ENCODE peak calls at places on chromosome 7, in six cellular contexts. One of them, this sample, is unnamed.

GRCh38 chr7:120939345-120939744 is 11.2 kb upstream of the ING3 start:
- DNase-seq in stomach: no peak
- DNase-seq in CD4-positive, CD25-positive, alpha-beta regulatory T cell: no peak
- DNase-seq in islet precursor cell: no peak
- DNase-seq in aorta: no peak
- DNase-seq in NCI-H1436: no peak
- DNase-seq in this sample: no peak

GRCh38 chr7:126485791-126486190 is 767.0 kb downstream of the GRM8 start:
- DNase-seq in stomach: no peak
- DNase-seq in CD4-positive, CD25-positive, alpha-beta regulatory T cell: no peak
- DNase-seq in islet precursor cell: no peak
- DNase-seq in aorta: no peak
- DNase-seq in NCI-H1436: no peak
- DNase-seq in this sample: no peak

GRCh38 chr7:140881507-140882228 is 43.1 kb downstream of the BRAF start:
- DNase-seq in stomach: no peak
- DNase-seq in CD4-positive, CD25-positive, alpha-beta regulatory T cell: peak
- DNase-seq in islet precursor cell: no peak
- DNase-seq in aorta: no peak
- DNase-seq in NCI-H1436: no peak
- DNase-seq in this sample: no peak

GRCh38 chr7:26348234-26348851 is 56.7 kb downstream of the SNX10 start:
- DNase-seq in stomach: no peak
- DNase-seq in CD4-positive, CD25-positive, alpha-beta regulatory T cell: no peak
- DNase-seq in islet precursor cell: no peak
- DNase-seq in aorta: no peak
- DNase-seq in NCI-H1436: no peak
- DNase-seq in this sample: no peak

GRCh38 chr7:2049111-2049781 is 183.5 kb downstream of the MAD1L1 start:
- DNase-seq in stomach: no peak
- DNase-seq in CD4-positive, CD25-positive, alpha-beta regulatory T cell: no peak
- DNase-seq in islet precursor cell: no peak
- DNase-seq in aorta: peak
- DNase-seq in NCI-H1436: no peak
- DNase-seq in this sample: no peak

GRCh38 chr7:29239638-29240037 is 45.1 kb downstream of the CHN2 start:
- DNase-seq in stomach: no peak
- DNase-seq in CD4-positive, CD25-positive, alpha-beta regulatory T cell: peak
- DNase-seq in islet precursor cell: no peak
- DNase-seq in aorta: no peak
- DNase-seq in NCI-H1436: no peak
- DNase-seq in this sample: no peak

GRCh38 chr7:55309040-55309991 is 55.8 kb upstream of the LANCL2 start:
- DNase-seq in stomach: peak
- DNase-seq in CD4-positive, CD25-positive, alpha-beta regulatory T cell: peak
- DNase-seq in islet precursor cell: no peak
- DNase-seq in aorta: no peak
- DNase-seq in NCI-H1436: no peak
- DNase-seq in this sample: peak

GRCh38 chr7:65910237-65910636 is 37.4 kb downstream of the VKORC1L1 start:
- DNase-seq in stomach: no peak
- DNase-seq in CD4-positive, CD25-positive, alpha-beta regulatory T cell: no peak
- DNase-seq in islet precursor cell: no peak
- DNase-seq in aorta: no peak
- DNase-seq in NCI-H1436: no peak
- DNase-seq in this sample: no peak

GRCh38 chr7:126720232-126720631 is 532.5 kb downstream of the GRM8 start:
- DNase-seq in stomach: no peak
- DNase-seq in CD4-positive, CD25-positive, alpha-beta regulatory T cell: no peak
- DNase-seq in islet precursor cell: no peak
- DNase-seq in aorta: no peak
- DNase-seq in NCI-H1436: no peak
- DNase-seq in this sample: no peak

GRCh38 chr7:49483142-49483541 is 290.3 kb upstream of the VWC2 start:
- DNase-seq in stomach: no peak
- DNase-seq in CD4-positive, CD25-positive, alpha-beta regulatory T cell: no peak
- DNase-seq in islet precursor cell: peak
- DNase-seq in aorta: no peak
- DNase-seq in NCI-H1436: no peak
- DNase-seq in this sample: no peak

GRCh38 chr7:42407828-42408227 is 170.8 kb upstream of the GLI3 start:
- DNase-seq in stomach: no peak
- DNase-seq in CD4-positive, CD25-positive, alpha-beta regulatory T cell: no peak
- DNase-seq in islet precursor cell: peak
- DNase-seq in aorta: no peak
- DNase-seq in NCI-H1436: no peak
- DNase-seq in this sample: no peak

This sample was measured in central memory CD4-positive, alpha-beta T cell.